ENCODE peak calls at places on chromosomes 1 and 21, in six cellular contexts. S is GM10248, Q is neural crest cell, X is OCI-LY7, Z is left ventricle myocardium inferior, Y is GM20000. J is an unnamed sample.

GRCh38 chr1:26705788-26706237 is 10.0 kb downstream of the ARID1A start:
- DNase-seq in S (no peak), Q (no peak), X (peak), Z (no peak), Y (no peak), J (no peak)

GRCh38 chr1:56190975-56191768 is 388.2 kb downstream of the PLPP3 start:
- DNase-seq in S (no peak), Q (no peak), X (no peak), Z (no peak), Y (no peak), J (no peak)

GRCh38 chr1:116346943-116347673 is 25.9 kb upstream of the ATP1A1 start:
- DNase-seq in S (no peak), Q (no peak), X (no peak), Z (no peak), Y (no peak), J (no peak)

GRCh38 chr1:247614625-247615024 is 9.2 kb downstream of the OR2G3 start:
- DNase-seq in S (no peak), Q (no peak), X (no peak), Z (no peak), Y (no peak), J (no peak)

GRCh38 chr1:21933397-21934248 is 3.5 kb downstream of the HSPG2 start:
- DNase-seq in S (no peak), Q (no peak), X (no peak), Z (peak), Y (no peak), J (no peak)

GRCh38 chr1:154166207-154166606 is 11.3 kb upstream of the NUP210L start:
- DNase-seq in S (no peak), Q (no peak), X (no peak), Z (no peak), Y (no peak), J (no peak)

GRCh38 chr1:100746542-100746932 is 27.0 kb downstream of the VCAM1 start:
- DNase-seq in S (no peak), Q (no peak), X (no peak), Z (no peak), Y (no peak), J (no peak)

GRCh38 chr1:2631136-2632050 is 1.4 kb downstream of the MMEL1 start:
- DNase-seq in S (no peak), Q (no peak), X (no peak), Z (no peak), Y (no peak), J (peak)

GRCh38 chr1:111227875-111228747 is 598 bp downstream of the CHI3L2 start:
- DNase-seq in S (no peak), Q (no peak), X (no peak), Z (peak), Y (no peak), J (no peak)

GRCh38 chr1:201436461-201436860 is 14.9 kb upstream of the TNNI1 start:
- DNase-seq in S (no peak), Q (no peak), X (no peak), Z (no peak), Y (no peak), J (no peak)

GRCh38 chr1:112714313-112715263 is 544 bp downstream of the PPM1J start:
- DNase-seq in S (no peak), Q (no peak), X (no peak), Z (no peak), Y (peak), J (no peak)

GRCh38 chr1:54703471-54703870 is 12.2 kb upstream of the TTC4 start:
- DNase-seq in S (no peak), Q (no peak), X (no peak), Z (no peak), Y (no peak), J (no peak)

GRCh38 chr1:214280386-214281029 is 451 bp upstream of the SMYD2 start:
- DNase-seq in S (no peak), Q (peak), X (peak), Z (peak), Y (no peak), J (peak)

GRCh38 chr1:71135571-71135970 is 54.7 kb upstream of the ZRANB2 start:
- DNase-seq in S (no peak), Q (no peak), X (no peak), Z (no peak), Y (no peak), J (no peak)

GRCh38 chr21:36065497-36066036 is 4.3 kb upstream of the CBR1 start:
- DNase-seq in S (no peak), Q (no peak), X (no peak), Z (no peak), Y (no peak), J (no peak)

GRCh38 chr21:28641731-28642130 is 350.9 kb downstream of the LTN1 start:
- DNase-seq in S (no peak), Q (no peak), X (no peak), Z (no peak), Y (no peak), J (no peak)

GRCh38 chr1:164982545-164982944 is 374.0 kb downstream of the LMX1A start:
- DNase-seq in S (no peak), Q (no peak), X (no peak), Z (no peak), Y (no peak), J (no peak)

GRCh38 chr1:17075470-17076255 is 21.8 kb upstream of the SDHB start:
- DNase-seq in S (peak), Q (peak), X (peak), Z (no peak), Y (peak), J (peak)

GRCh38 chr1:8142955-8143629 is 117.0 kb upstream of the ERRFI1 start:
- DNase-seq in S (no peak), Q (no peak), X (no peak), Z (no peak), Y (no peak), J (no peak)

GRCh38 chr1:119986007-119986497 is 83.4 kb downstream of the NOTCH2 start:
- DNase-seq in S (no peak), Q (no peak), X (no peak), Z (no peak), Y (no peak), J (no peak)

GRCh38 chr1:50605186-50605875 is 182.1 kb upstream of the DMRTA2 start:
- DNase-seq in S (peak), Q (no peak), X (peak), Z (no peak), Y (peak), J (peak)

GRCh38 chr1:99662581-99663208 is 16.8 kb downstream of the PALMD start:
- DNase-seq in S (no peak), Q (no peak), X (no peak), Z (peak), Y (no peak), J (no peak)

GRCh38 chr21:26732442-26733221 is 112.6 kb downstream of the ADAMTS1 start:
- DNase-seq in S (no peak), Q (peak), X (peak), Z (no peak), Y (no peak), J (no peak)

GRCh38 chr1:226662704-226663326 is 76.3 kb downstream of the ITPKB start:
- DNase-seq in S (peak), Q (no peak), X (peak), Z (peak), Y (peak), J (peak)

GRCh38 chr1:2473198-2473597 is 2.9 kb upstream of the PLCH2 start:
- DNase-seq in S (no peak), Q (no peak), X (no peak), Z (no peak), Y (no peak), J (no peak)

GRCh38 chr1:230138561-230139239 is 71.7 kb downstream of the GALNT2 start:
- DNase-seq in S (no peak), Q (no peak), X (no peak), Z (no peak), Y (no peak), J (no peak)

GRCh38 chr1:181135462-181135781 is 46.9 kb downstream of the IER5 start:
- DNase-seq in S (no peak), Q (no peak), X (peak), Z (no peak), Y (no peak), J (peak)

GRCh38 chr1:169031566-169032224 is 74.8 kb upstream of the ATP1B1 start:
- DNase-seq in S (no peak), Q (no peak), X (no peak), Z (no peak), Y (no peak), J (no peak)

GRCh38 chr1:19349999-19350398 is 37.9 kb downstream of the SLC66A1 start:
- DNase-seq in S (no peak), Q (no peak), X (no peak), Z (no peak), Y (no peak), J (no peak)

GRCh38 chr1:5943373-5944068 is 48.7 kb downstream of the NPHP4 start:
- DNase-seq in S (no peak), Q (no peak), X (no peak), Z (no peak), Y (no peak), J (no peak)

GRCh38 chr1:147496571-147496970 is 44.7 kb upstream of the BCL9 start:
- DNase-seq in S (no peak), Q (no peak), X (peak), Z (peak), Y (no peak), J (no peak)

DNA sequence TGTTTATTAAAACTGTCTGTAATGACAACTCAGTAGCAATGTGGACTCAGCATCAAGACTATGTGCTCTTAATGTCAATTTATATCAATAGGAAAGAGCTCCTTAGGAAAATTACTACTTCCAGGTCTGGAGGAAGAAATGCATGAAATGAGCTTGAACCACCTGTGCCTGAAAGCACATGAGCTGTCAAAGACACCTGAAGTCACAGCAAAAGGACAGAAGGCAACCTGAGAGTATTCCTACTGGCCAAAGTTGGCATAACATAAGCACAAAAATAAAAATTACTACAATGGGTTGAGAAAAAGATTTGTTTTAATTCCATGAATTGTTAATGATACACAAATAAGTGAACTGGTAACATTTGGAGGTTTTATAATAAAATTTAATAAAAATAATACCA is 13.4 kb upstream of the KRTAP7-1 start:
- DNase-seq in S (no peak), Q (no peak), X (no peak), Z (no peak), Y (no peak), J (no peak)
- TF ChIP-seq CTCF in S (no peak), Q (peak), X (no peak), Z (no peak), Y (no peak), J (no peak)

DNA sequence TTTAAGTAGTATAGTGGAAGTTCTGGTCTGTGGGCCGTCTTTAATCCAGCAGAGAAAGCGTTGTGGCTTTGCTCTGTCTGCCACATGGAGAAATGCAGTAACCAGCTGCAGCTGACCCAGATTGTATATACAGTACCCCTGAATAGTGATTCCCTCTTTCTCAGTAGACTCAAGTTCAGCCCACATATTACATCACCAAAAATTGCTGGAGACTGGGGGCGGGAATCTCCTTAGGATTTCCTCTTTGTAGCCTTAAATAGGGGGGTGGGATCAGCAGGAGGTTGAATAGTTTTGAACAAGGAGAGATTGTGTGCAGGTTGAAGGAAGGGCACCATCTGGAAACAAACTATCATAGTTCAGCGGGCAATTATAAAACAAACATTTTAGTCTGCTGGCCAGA is at the start of gene ANGPTL1:
- DNase-seq in S (no peak), Q (peak), X (no peak), Z (no peak), Y (no peak), J (no peak)
- TF ChIP-seq CTCF in S (no peak), Q (no peak), X (no peak), Z (no peak), Y (no peak), J (no peak)

DNA sequence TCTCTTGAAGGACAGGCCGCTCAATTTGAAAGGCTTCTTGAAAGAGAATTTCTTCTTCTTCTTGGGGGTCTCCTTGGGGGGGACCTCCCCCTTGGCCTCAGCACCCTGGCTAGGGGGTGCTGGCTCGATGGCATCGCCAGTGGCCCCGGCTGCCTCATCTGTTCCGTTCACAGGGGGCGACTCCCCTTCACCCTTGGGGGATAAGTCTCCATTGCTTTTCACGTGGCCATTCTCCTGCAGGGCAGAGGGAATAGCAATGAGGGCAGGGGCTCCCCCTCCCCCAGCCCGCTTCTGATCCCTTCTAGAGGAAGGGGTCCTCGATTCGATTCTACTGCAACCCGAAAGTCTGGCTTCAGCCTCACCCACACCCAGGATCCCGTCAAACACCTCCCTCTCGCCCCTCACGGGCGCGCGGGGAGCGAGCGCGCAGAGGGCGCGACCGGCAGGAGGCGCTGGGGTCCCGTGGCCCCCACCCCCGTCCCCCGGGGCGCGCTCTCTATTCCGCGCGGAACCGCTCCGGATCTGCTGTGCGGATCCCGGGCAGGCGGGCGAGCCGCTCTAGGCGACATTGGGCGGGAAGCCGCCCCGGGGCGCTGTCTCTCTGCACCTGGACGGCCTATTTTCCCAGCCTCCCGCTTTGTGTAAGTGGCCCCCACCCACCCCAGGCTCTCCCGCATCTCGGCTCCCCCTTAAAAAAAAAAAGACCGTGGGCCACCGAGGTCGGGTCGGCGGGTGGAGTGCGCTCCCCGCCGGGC is 992 bp downstream of the MARCKSL1 start:
- DNase-seq in S (peak), Q (peak), X (peak), Z (peak), Y (peak), J (peak)
- TF ChIP-seq CTCF in S (peak), Q (peak), X (peak), Z (peak), Y (peak), J (peak)

GRCh38 chr1:39183503-39184353 is 20.8 kb upstream of the MACF1 start:
- DNase-seq in S (no peak), Q (no peak), X (peak), Z (no peak), Y (peak), J (no peak)
- TF ChIP-seq CTCF in S (peak), Q (peak), X (peak), Z (peak), Y (peak), J (peak)